ENCODE peak calls at places on chromosome 4, in nine cellular contexts. One of them, this sample, is unnamed.

GRCh38 chr4:145843148-145843547 is 95.5 kb downstream of the ZNF827 start:
- DNase-seq in endodermal cell: no peak
- DNase-seq in fibroblast of lung: peak; percentile 84
- DNase-seq in adrenal gland: no peak
- DNase-seq in GM23338: no peak
- DNase-seq in neural progenitor cell: no peak
- DNase-seq in body of pancreas: no peak
- DNase-seq in psoas muscle: no peak
- DNase-seq in breast epithelium: no peak
- DNase-seq in this sample: no peak

GRCh38 chr4:82046796-82047195 is 327.0 kb downstream of the HNRNPD start:
- DNase-seq in GM23338: no peak
- DNase-seq in body of pancreas: no peak
- DNase-seq in breast epithelium: no peak
- DNase-seq in psoas muscle: no peak
- DNase-seq in neural progenitor cell: no peak
- DNase-seq in fibroblast of lung: no peak
- DNase-seq in endodermal cell: no peak
- DNase-seq in adrenal gland: no peak
- DNase-seq in this sample: no peak

GRCh38 chr4:64399313-64400109 is 9.7 kb downstream of the TECRL start:
- DNase-seq in endodermal cell: peak; percentile 43
- DNase-seq in psoas muscle: peak; percentile 12
- DNase-seq in breast epithelium: no peak
- DNase-seq in GM23338: peak; percentile 50
- DNase-seq in body of pancreas: no peak
- DNase-seq in fibroblast of lung: no peak
- DNase-seq in adrenal gland: no peak
- DNase-seq in neural progenitor cell: no peak
- DNase-seq in this sample: no peak

GRCh38 chr4:145285928-145286327 is 105.5 kb upstream of the OTUD4 start:
- DNase-seq in GM23338: no peak
- DNase-seq in psoas muscle: no peak
- DNase-seq in breast epithelium: no peak
- DNase-seq in adrenal gland: no peak
- DNase-seq in endodermal cell: no peak
- DNase-seq in neural progenitor cell: no peak
- DNase-seq in body of pancreas: no peak
- DNase-seq in fibroblast of lung: peak; percentile 57
- DNase-seq in this sample: no peak

GRCh38 chr4:89549907-89550306 is 242.3 kb upstream of the GPRIN3 start:
- DNase-seq in fibroblast of lung: no peak
- DNase-seq in neural progenitor cell: no peak
- DNase-seq in GM23338: no peak
- DNase-seq in psoas muscle: no peak
- DNase-seq in adrenal gland: no peak
- DNase-seq in endodermal cell: no peak
- DNase-seq in breast epithelium: no peak
- DNase-seq in body of pancreas: no peak
- DNase-seq in this sample: no peak

GRCh38 chr4:66555301-66555700 is 885.0 kb upstream of the EPHA5 start:
- DNase-seq in neural progenitor cell: no peak
- DNase-seq in fibroblast of lung: peak; percentile 91
- DNase-seq in GM23338: no peak
- DNase-seq in psoas muscle: no peak
- DNase-seq in endodermal cell: no peak
- DNase-seq in body of pancreas: no peak
- DNase-seq in breast epithelium: no peak
- DNase-seq in adrenal gland: no peak
- DNase-seq in this sample: peak; percentile 80

GRCh38 chr4:113347245-113347644 is 297.8 kb downstream of the ANK2 start:
- DNase-seq in breast epithelium: no peak
- DNase-seq in psoas muscle: no peak
- DNase-seq in neural progenitor cell: no peak
- DNase-seq in adrenal gland: no peak
- DNase-seq in endodermal cell: no peak
- DNase-seq in GM23338: no peak
- DNase-seq in body of pancreas: no peak
- DNase-seq in fibroblast of lung: peak; percentile 13
- DNase-seq in this sample: no peak

GRCh38 chr4:144461906-144462305 is 184.1 kb upstream of the HHIP start:
- DNase-seq in endodermal cell: no peak
- DNase-seq in psoas muscle: no peak
- DNase-seq in neural progenitor cell: peak; percentile 18
- DNase-seq in adrenal gland: no peak
- DNase-seq in body of pancreas: no peak
- DNase-seq in breast epithelium: no peak
- DNase-seq in GM23338: peak; percentile 6
- DNase-seq in fibroblast of lung: no peak
- DNase-seq in this sample: no peak

GRCh38 chr4:154088741-154089140 is 299.9 kb upstream of the SFRP2 start:
- DNase-seq in GM23338: no peak
- DNase-seq in psoas muscle: no peak
- DNase-seq in fibroblast of lung: no peak
- DNase-seq in body of pancreas: no peak
- DNase-seq in endodermal cell: no peak
- DNase-seq in breast epithelium: no peak
- DNase-seq in neural progenitor cell: no peak
- DNase-seq in adrenal gland: no peak
- DNase-seq in this sample: no peak

GRCh38 chr4:123547167-123547817 is 150.7 kb downstream of the SPRY1 start:
- DNase-seq in GM23338: peak; percentile 94
- DNase-seq in endodermal cell: peak; percentile 93
- DNase-seq in fibroblast of lung: no peak
- DNase-seq in neural progenitor cell: peak; percentile 79
- DNase-seq in breast epithelium: peak; percentile 64
- DNase-seq in body of pancreas: peak; percentile 92
- DNase-seq in adrenal gland: no peak
- DNase-seq in psoas muscle: no peak
- DNase-seq in this sample: no peak

GRCh38 chr4:52588771-52589591 is 70.1 kb downstream of the USP46 start:
- DNase-seq in endodermal cell: no peak
- DNase-seq in neural progenitor cell: no peak
- DNase-seq in GM23338: no peak
- DNase-seq in fibroblast of lung: peak; percentile 97
- DNase-seq in breast epithelium: no peak
- DNase-seq in adrenal gland: no peak
- DNase-seq in psoas muscle: no peak
- DNase-seq in body of pancreas: no peak
- DNase-seq in this sample: peak; percentile 77

GRCh38 chr4:107196312-107196711 is 160.2 kb upstream of the DKK2 start:
- DNase-seq in adrenal gland: no peak
- DNase-seq in GM23338: no peak
- DNase-seq in breast epithelium: no peak
- DNase-seq in fibroblast of lung: no peak
- DNase-seq in neural progenitor cell: no peak
- DNase-seq in psoas muscle: no peak
- DNase-seq in endodermal cell: no peak
- DNase-seq in body of pancreas: no peak
- DNase-seq in this sample: no peak

GRCh38 chr4:66045913-66046312 is 375.6 kb upstream of the EPHA5 start:
- DNase-seq in GM23338: peak; percentile 35
- DNase-seq in fibroblast of lung: no peak
- DNase-seq in neural progenitor cell: no peak
- DNase-seq in body of pancreas: no peak
- DNase-seq in endodermal cell: no peak
- DNase-seq in breast epithelium: no peak
- DNase-seq in adrenal gland: no peak
- DNase-seq in psoas muscle: no peak
- DNase-seq in this sample: no peak

GRCh38 chr4:76690906-76691275 is 207.1 kb downstream of the SOWAHB start:
- DNase-seq in GM23338: no peak
- DNase-seq in fibroblast of lung: no peak
- DNase-seq in neural progenitor cell: no peak
- DNase-seq in body of pancreas: no peak
- DNase-seq in endodermal cell: no peak
- DNase-seq in psoas muscle: no peak
- DNase-seq in breast epithelium: no peak
- DNase-seq in adrenal gland: no peak
- DNase-seq in this sample: no peak

GRCh38 chr4:76692761-76693160 is 205.2 kb downstream of the SOWAHB start:
- DNase-seq in psoas muscle: no peak
- DNase-seq in neural progenitor cell: no peak
- DNase-seq in endodermal cell: no peak
- DNase-seq in GM23338: no peak
- DNase-seq in body of pancreas: no peak
- DNase-seq in fibroblast of lung: no peak
- DNase-seq in breast epithelium: no peak
- DNase-seq in adrenal gland: no peak
- DNase-seq in this sample: no peak

GRCh38 chr4:76690091-76690905 is 207.6 kb downstream of the SOWAHB start:
- DNase-seq in psoas muscle: no peak
- DNase-seq in endodermal cell: no peak
- DNase-seq in GM23338: peak; percentile 31
- DNase-seq in breast epithelium: no peak
- DNase-seq in adrenal gland: no peak
- DNase-seq in neural progenitor cell: no peak
- DNase-seq in fibroblast of lung: no peak
- DNase-seq in body of pancreas: peak; percentile 40
- DNase-seq in this sample: no peak

GRCh38 chr4:76694056-76694455 is 203.9 kb downstream of the SOWAHB start:
- DNase-seq in GM23338: no peak
- DNase-seq in psoas muscle: no peak
- DNase-seq in breast epithelium: no peak
- DNase-seq in body of pancreas: no peak
- DNase-seq in neural progenitor cell: no peak
- DNase-seq in fibroblast of lung: no peak
- DNase-seq in adrenal gland: no peak
- DNase-seq in endodermal cell: no peak
- DNase-seq in this sample: peak; percentile 63

DNA sequence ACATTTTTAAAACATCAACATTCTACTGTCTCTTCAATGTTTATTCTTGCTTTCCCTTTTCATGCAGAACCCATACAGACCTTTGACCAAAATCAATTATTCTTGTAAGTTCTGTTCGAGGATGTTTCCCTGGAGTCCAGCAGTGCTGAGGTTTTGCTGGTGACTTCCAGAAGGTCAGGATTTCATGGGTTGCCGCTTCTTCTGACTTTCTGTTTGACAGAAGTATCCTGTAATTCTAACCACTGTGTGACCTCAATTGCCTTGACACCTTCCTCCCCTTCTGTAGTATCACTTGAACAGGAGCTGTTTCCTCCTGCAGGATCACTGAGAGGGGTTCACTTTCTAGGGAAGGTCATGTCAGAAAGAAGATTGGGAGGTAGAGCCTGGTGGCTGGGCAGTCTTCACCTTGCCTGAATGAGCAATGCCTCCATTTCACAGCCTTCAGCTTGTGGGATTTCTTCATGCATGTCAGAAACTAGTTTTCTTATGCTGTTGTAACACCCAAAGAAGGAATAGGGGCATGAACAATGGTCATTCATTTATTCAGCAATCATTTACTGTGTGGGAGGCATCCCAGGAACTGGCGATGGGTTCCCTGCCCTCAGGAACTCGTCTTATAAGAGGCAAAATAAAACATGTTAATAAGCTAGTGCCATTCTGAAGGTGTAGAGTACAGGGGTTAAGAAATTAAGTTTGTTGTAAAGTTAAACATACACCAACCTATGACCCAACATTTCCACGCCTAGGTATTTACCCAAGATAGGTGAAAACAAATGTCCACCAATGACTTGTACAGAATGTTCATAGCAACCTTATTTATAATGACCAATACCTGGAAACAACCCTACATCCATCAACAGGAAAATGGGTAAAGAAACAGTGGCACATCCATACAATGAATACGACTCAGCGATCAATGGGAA is 205.9 kb downstream of the SOWAHB start:
- DNase-seq in body of pancreas: no peak
- DNase-seq in neural progenitor cell: no peak
- DNase-seq in breast epithelium: no peak
- DNase-seq in adrenal gland: no peak
- DNase-seq in fibroblast of lung: no peak
- DNase-seq in psoas muscle: no peak
- DNase-seq in GM23338: no peak
- DNase-seq in endodermal cell: no peak
- DNase-seq in this sample: no peak
- H3K4me1 ChIP-seq in body of pancreas: peaks cover 53% of the 10 kb centered on the region
- H3K4me1 ChIP-seq in neural progenitor cell: peaks cover 59% of the 10 kb centered on the region
- H3K4me1 ChIP-seq in breast epithelium: peaks cover 3% of the 10 kb centered on the region
- H3K4me1 ChIP-seq in adrenal gland: no peaks in the 10 kb centered on the region
- H3K4me1 ChIP-seq in fibroblast of lung: peaks cover 12% of the 10 kb centered on the region
- H3K4me1 ChIP-seq in psoas muscle: peaks cover 12% of the 10 kb centered on the region
- H3K4me1 ChIP-seq in GM23338: peaks cover 53% of the 10 kb centered on the region
- H3K4me1 ChIP-seq in endodermal cell: peaks cover 33% of the 10 kb centered on the region
- H3K4me1 ChIP-seq in this sample: peaks cover 54% of the 10 kb centered on the region

DNA sequence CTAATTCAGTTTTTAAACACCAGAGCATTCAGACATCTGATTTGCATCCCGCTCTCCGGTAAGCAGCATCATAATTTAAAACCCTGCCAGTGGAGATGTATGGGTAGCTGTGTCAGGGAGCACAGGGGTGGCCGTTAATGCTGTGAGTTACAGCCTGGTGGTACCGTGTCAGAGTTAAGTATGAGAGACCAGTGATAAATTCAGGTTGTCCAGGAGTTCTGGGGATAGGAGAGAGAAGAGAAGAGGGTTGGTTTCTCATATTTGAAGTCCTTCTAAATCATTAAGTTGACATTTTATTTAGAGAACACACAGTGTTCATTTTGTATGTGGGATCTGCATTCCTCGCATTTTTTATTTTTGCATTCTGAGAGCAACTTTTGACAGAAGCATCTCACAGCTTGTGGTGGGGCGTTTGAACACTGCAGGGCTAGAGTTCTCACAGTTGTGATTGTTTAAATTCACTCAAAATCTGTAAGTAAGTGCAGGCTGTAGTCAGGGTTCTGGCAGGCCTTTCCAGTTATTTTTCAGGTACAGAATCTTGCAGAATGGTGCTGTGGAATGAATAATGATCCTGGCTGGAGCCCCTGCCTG is 157.6 kb downstream of the DCLK2 start:
- DNase-seq in neural progenitor cell: no peak
- DNase-seq in psoas muscle: no peak
- DNase-seq in breast epithelium: no peak
- DNase-seq in adrenal gland: no peak
- DNase-seq in body of pancreas: no peak
- DNase-seq in GM23338: no peak
- DNase-seq in fibroblast of lung: peak; percentile 76
- DNase-seq in endodermal cell: no peak
- DNase-seq in this sample: peak; percentile 61
- H3K4me1 ChIP-seq in neural progenitor cell: peaks cover 21% of the 10 kb centered on the region
- H3K4me1 ChIP-seq in psoas muscle: no peaks in the 10 kb centered on the region
- H3K4me1 ChIP-seq in breast epithelium: no peaks in the 10 kb centered on the region
- H3K4me1 ChIP-seq in adrenal gland: peaks cover 4% of the 10 kb centered on the region
- H3K4me1 ChIP-seq in body of pancreas: peaks cover 10% of the 10 kb centered on the region
- H3K4me1 ChIP-seq in GM23338: peaks cover 14% of the 10 kb centered on the region
- H3K4me1 ChIP-seq in fibroblast of lung: peaks cover 37% of the 10 kb centered on the region
- H3K4me1 ChIP-seq in endodermal cell: no peaks in the 10 kb centered on the region
- H3K4me1 ChIP-seq in this sample: peaks cover 65% of the 10 kb centered on the region

GRCh38 chr4:169909897-169910296 is 116.3 kb downstream of the MFAP3L start:
- DNase-seq in adrenal gland: no peak
- DNase-seq in GM23338: no peak
- DNase-seq in neural progenitor cell: no peak
- DNase-seq in psoas muscle: no peak
- DNase-seq in body of pancreas: no peak
- DNase-seq in endodermal cell: no peak
- DNase-seq in breast epithelium: no peak
- DNase-seq in fibroblast of lung: no peak
- DNase-seq in this sample: no peak
- H3K4me1 ChIP-seq in adrenal gland: no peaks in the 10 kb centered on the region
- H3K4me1 ChIP-seq in GM23338: no peaks in the 10 kb centered on the region
- H3K4me1 ChIP-seq in neural progenitor cell: no peaks in the 10 kb centered on the region
- H3K4me1 ChIP-seq in psoas muscle: no peaks in the 10 kb centered on the region
- H3K4me1 ChIP-seq in body of pancreas: no peaks in the 10 kb centered on the region
- H3K4me1 ChIP-seq in endodermal cell: no peaks in the 10 kb centered on the region
- H3K4me1 ChIP-seq in breast epithelium: no peaks in the 10 kb centered on the region
- H3K4me1 ChIP-seq in fibroblast of lung: no peaks in the 10 kb centered on the region
- H3K4me1 ChIP-seq in this sample: no peaks in the 10 kb centered on the region

GRCh38 chr4:15398001-15398400 is 29.8 kb upstream of the C1QTNF7 start:
- DNase-seq in body of pancreas: no peak
- DNase-seq in neural progenitor cell: no peak
- DNase-seq in adrenal gland: no peak
- DNase-seq in breast epithelium: no peak
- DNase-seq in GM23338: no peak
- DNase-seq in psoas muscle: no peak
- DNase-seq in endodermal cell: no peak
- DNase-seq in fibroblast of lung: no peak
- DNase-seq in this sample: no peak
- H3K4me1 ChIP-seq in body of pancreas: no peaks in the 10 kb centered on the region
- H3K4me1 ChIP-seq in neural progenitor cell: peaks cover 11% of the 10 kb centered on the region
- H3K4me1 ChIP-seq in adrenal gland: peaks cover 4% of the 10 kb centered on the region
- H3K4me1 ChIP-seq in breast epithelium: no peaks in the 10 kb centered on the region
- H3K4me1 ChIP-seq in GM23338: peaks cover 11% of the 10 kb centered on the region
- H3K4me1 ChIP-seq in psoas muscle: no peaks in the 10 kb centered on the region
- H3K4me1 ChIP-seq in endodermal cell: no peaks in the 10 kb centered on the region
- H3K4me1 ChIP-seq in fibroblast of lung: peaks cover 11% of the 10 kb centered on the region
- H3K4me1 ChIP-seq in this sample: peaks cover 33% of the 10 kb centered on the region